ENCODE peak calls at places on chromosomes 16 and 17, in five cellular contexts. J, W, Y, G and S are unnamed samples.

GRCh38 chr17:36525888-36526287 is 8.8 kb downstream of the MYO19 start:
- DNase-seq in J (no peak), W (no peak), Y (peak; percentile 3), G (no peak), S (no peak)

GRCh38 chr16:68351991-68352431 is 41.2 kb downstream of the PRMT7 start:
- DNase-seq in J (peak; percentile 67), W (no peak), Y (no peak), G (no peak), S (no peak)

GRCh38 chr16:84277244-84277823 is 17.3 kb upstream of the WFDC1 start:
- DNase-seq in J (no peak), W (peak; percentile 63), Y (peak; percentile 68), G (peak; percentile 71), S (peak; percentile 36)

GRCh38 chr17:17990282-17990681 is 17.6 kb downstream of the DRC3 start:
- DNase-seq in J (no peak), W (no peak), Y (no peak), G (no peak), S (no peak)

GRCh38 chr17:7587420-7587786 is 2.5 kb downstream of the SOX15 start:
- DNase-seq in J (no peak), W (peak; percentile 94), Y (peak; percentile 90), G (no peak), S (peak; percentile 96)

GRCh38 chr17:43578699-43579569 is 32.8 kb upstream of the ETV4 start:
- DNase-seq in J (no peak), W (peak; percentile 43), Y (peak; percentile 46), G (peak; percentile 33), S (peak; percentile 78)

GRCh38 chr17:17928422-17929386 is 43.5 kb downstream of the TOM1L2 start:
- DNase-seq in J (no peak), W (no peak), Y (no peak), G (no peak), S (no peak)

GRCh38 chr17:31696184-31696602 is 162.9 kb downstream of the COPRS start:
- DNase-seq in J (no peak), W (peak; percentile 65), Y (peak; percentile 96), G (peak; percentile 81), S (peak; percentile 100)